ENCODE peak calls at places on chromosomes 7 and 10, in nine cellular contexts. Z is neuronal stem cell; T is CD4-positive, CD25-positive, alpha-beta regulatory T cell; N is uterus; L is HCT116; M is heart left ventricle; V is tibial nerve; O is left ventricle myocardium inferior; A is endodermal cell. K is an unnamed sample. For H3K4me1 and H3K9me3, the result is how much of the 10 kb centered on the place peaks cover.

GRCh38 chr7:391961-392524 is 102.1 kb downstream of the FOXL3 start:
- DNase-seq in Z (no peak), T (no peak), N (no peak), L (no peak), M (no peak), V (no peak), O (peak), A (peak), K (no peak)

GRCh38 chr7:36969376-36969775 is 245.1 kb upstream of the AOAH start:
- DNase-seq in Z (no peak), T (no peak), N (no peak), L (no peak), M (no peak), V (no peak), O (no peak), A (no peak), K (no peak)

GRCh38 chr7:88455696-88456095 is 149.0 kb upstream of the STEAP4 start:
- DNase-seq in Z (no peak), T (no peak), N (no peak), L (no peak), M (no peak), V (no peak), O (no peak), A (no peak), K (no peak)

GRCh38 chr7:73969991-73970390 is 58.0 kb upstream of the ELN start:
- DNase-seq in Z (no peak), T (no peak), N (no peak), L (no peak), M (no peak), V (no peak), O (no peak), A (no peak), K (no peak)

GRCh38 chr10:114022751-114023150 is 20.9 kb upstream of the ADRB1 start:
- DNase-seq in Z (no peak), T (no peak), N (no peak), L (no peak), M (no peak), V (no peak), O (no peak), A (no peak), K (no peak)

GRCh38 chr7:35718047-35718446 is 23.1 kb upstream of the HERPUD2 start:
- DNase-seq in Z (no peak), T (no peak), N (no peak), L (no peak), M (no peak), V (no peak), O (no peak), A (no peak), K (no peak)

GRCh38 chr10:116980041-116980440 is 24.9 kb downstream of the SHTN1 start:
- DNase-seq in Z (no peak), T (no peak), N (no peak), L (no peak), M (no peak), V (no peak), O (no peak), A (no peak), K (no peak)

GRCh38 chr10:75544923-75545322 is 113.5 kb downstream of the LRMDA start:
- DNase-seq in Z (no peak), T (no peak), N (no peak), L (no peak), M (no peak), V (no peak), O (no peak), A (no peak), K (no peak)

GRCh38 chr10:31322647-31323046 is 3.6 kb downstream of the ZEB1 start:
- DNase-seq in Z (no peak), T (no peak), N (no peak), L (no peak), M (no peak), V (no peak), O (no peak), A (no peak), K (peak)

GRCh38 chr7:30973292-30973691 is 9.5 kb downstream of the GHRHR start:
- DNase-seq in Z (no peak), T (no peak), N (no peak), L (no peak), M (no peak), V (no peak), O (no peak), A (no peak), K (no peak)

GRCh38 chr10:19778996-19779395 is 37.2 kb upstream of the PLXDC2 start:
- DNase-seq in Z (no peak), T (no peak), N (no peak), L (no peak), M (no peak), V (no peak), O (no peak), A (no peak), K (no peak)

GRCh38 chr7:12322903-12323300 is 80.8 kb downstream of the VWDE start:
- DNase-seq in Z (no peak), T (no peak), N (no peak), L (no peak), M (no peak), V (no peak), O (no peak), A (no peak), K (no peak)

GRCh38 chr10:239109-239508 is 103.9 kb downstream of the ZMYND11 start:
- DNase-seq in Z (no peak), T (no peak), N (no peak), L (no peak), M (no peak), V (no peak), O (no peak), A (no peak), K (no peak)

GRCh38 chr7:14855033-14855794 is 47.3 kb downstream of the DGKB start:
- DNase-seq in Z (no peak), T (no peak), N (no peak), L (no peak), M (no peak), V (no peak), O (no peak), A (no peak), K (no peak)

GRCh38 chr10:4242561-4243035 is 457.6 kb upstream of the KLF6 start:
- DNase-seq in Z (no peak), T (no peak), N (peak), L (peak), M (no peak), V (peak), O (peak), A (no peak), K (peak)
- H3K4me1 ChIP-seq in Z (under half), T (under half), N (under half), L (half or more), M (under half), V (under half), O (half or more), A (under half), K (under half)

GRCh38 chr7:158390460-158390859 is 197.2 kb downstream of the PTPRN2 start:
- DNase-seq in Z (no peak), T (no peak), N (no peak), L (no peak), M (no peak), V (no peak), O (no peak), A (no peak), K (no peak)
- H3K9me3 ChIP-seq in Z (under half), T (under half), N (under half), L (under half), M (under half), V (under half), O (under half), A (half or more), K (under half)

GRCh38 chr7:142481548-142481947 is 223.7 kb upstream of the PRSS58 start:
- DNase-seq in Z (no peak), T (no peak), N (no peak), L (no peak), M (no peak), V (no peak), O (no peak), A (peak), K (no peak)
- H3K4me1 ChIP-seq in Z (under half), T (under half), N (under half), L (under half), M (under half), V (under half), O (under half), A (under half), K (under half)

GRCh38 chr10:37860494-37861190 is 3.2 kb upstream of the ZNF248 start:
- DNase-seq in Z (no peak), T (no peak), N (peak), L (no peak), M (no peak), V (no peak), O (no peak), A (no peak), K (peak)
- H3K9me3 ChIP-seq in Z (under half), T (under half), N (under half), L (under half), M (under half), V (under half), O (under half), A (under half), K (under half)

GRCh38 chr10:79948976-79949722 is at the start of gene SFTPD:
- DNase-seq in Z (no peak), T (no peak), N (no peak), L (no peak), M (no peak), V (no peak), O (no peak), A (peak), K (peak)

GRCh38 chr10:79946270-79947082 is 2.4 kb downstream of the SFTPD start:
- DNase-seq in Z (no peak), T (no peak), N (no peak), L (no peak), M (no peak), V (no peak), O (no peak), A (peak), K (no peak)

GRCh38 chr10:79947787-79948424 is 999 bp downstream of the SFTPD start:
- DNase-seq in Z (no peak), T (no peak), N (no peak), L (no peak), M (no peak), V (no peak), O (no peak), A (peak), K (no peak)

GRCh38 chr10:79944428-79945395 is 4.2 kb downstream of the SFTPD start:
- DNase-seq in Z (no peak), T (no peak), N (no peak), L (no peak), M (no peak), V (no peak), O (no peak), A (peak), K (no peak)

GRCh38 chr10:79947083-79947415 is 1.9 kb downstream of the SFTPD start:
- DNase-seq in Z (no peak), T (no peak), N (no peak), L (no peak), M (no peak), V (no peak), O (no peak), A (peak), K (no peak)
- H3K4me1 ChIP-seq in Z (under half), T (under half), N (under half), L (under half), M (under half), V (under half), O (under half), A (under half), K (under half)

GRCh38 chr7:157687158-157687557 is 350.4 kb downstream of the DNAJB6 start:
- DNase-seq in Z (no peak), T (no peak), N (no peak), L (no peak), M (no peak), V (no peak), O (no peak), A (no peak), K (no peak)
- H3K9me3 ChIP-seq in Z (under half), T (under half), N (under half), L (under half), M (under half), V (under half), O (under half), A (under half), K (under half)

DNA sequence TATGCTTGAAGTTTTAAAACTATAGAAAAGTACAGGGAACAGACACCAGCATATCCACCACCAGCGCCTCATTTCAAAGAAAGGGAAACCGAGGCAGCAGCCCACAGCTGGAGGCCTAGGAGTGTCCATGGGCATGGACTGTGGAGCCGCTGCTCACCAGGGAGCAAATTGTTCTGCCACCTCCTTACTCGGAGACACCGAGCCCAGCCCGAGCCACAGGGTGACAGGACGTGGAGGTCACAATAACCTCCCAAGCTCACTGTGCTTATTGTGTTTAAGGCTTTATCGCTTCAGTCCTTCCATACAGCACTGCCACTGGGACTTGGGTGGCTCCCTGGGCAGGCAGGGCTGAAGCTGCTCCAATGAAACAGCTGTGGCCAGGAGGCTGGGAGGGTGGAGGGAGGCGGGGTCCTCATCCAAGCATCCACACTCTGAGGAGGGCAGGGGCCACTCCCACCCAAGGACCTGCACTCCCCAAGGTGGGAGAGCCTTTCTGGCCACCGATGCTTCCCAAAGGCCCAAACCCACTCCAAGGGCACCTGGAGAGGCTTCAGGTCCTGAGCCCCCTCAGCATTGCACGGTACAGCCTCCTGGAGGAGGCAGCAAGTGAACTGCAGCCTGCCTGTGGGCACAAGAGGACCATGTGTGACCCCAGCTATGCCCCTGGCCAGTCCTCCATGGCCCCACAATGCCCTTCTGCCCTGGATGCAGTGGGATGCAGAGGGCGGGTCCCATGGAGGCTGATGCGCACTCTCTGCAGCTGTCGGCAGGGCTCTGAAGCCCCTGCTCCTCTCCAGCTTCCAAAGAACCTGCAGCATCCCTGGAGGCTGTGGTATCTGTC is 38.7 kb upstream of the RET start:
- DNase-seq in Z (no peak), T (no peak), N (peak), L (no peak), M (no peak), V (no peak), O (no peak), A (peak), K (no peak)
- H3K4me1 ChIP-seq in Z (under half), T (under half), N (under half), L (under half), M (under half), V (under half), O (under half), A (under half), K (under half)

GRCh38 chr7:64528770-64529169 is 34.1 kb downstream of the ZNF680 start:
- DNase-seq in Z (no peak), T (no peak), N (no peak), L (no peak), M (no peak), V (no peak), O (no peak), A (no peak), K (no peak)

DNA sequence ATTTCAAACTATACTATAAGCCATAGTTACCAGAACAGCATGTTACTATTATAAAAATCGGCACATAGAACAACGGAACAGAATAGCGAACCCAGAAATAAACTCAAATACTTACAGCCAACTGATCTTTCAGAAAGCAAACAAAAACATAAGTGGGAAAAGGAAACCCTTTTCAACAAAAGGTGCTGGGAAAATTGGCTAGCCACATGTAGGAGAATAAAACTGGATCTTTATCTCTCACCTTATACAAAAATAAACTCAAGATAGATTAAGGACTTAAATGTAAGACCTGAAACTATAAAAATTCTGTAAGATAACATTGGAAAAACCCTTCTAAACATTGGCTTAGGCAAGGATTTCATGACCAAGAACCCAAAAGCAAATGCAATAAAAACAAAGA is 29.1 kb downstream of the ZNF680 start:
- DNase-seq in Z (no peak), T (no peak), N (no peak), L (no peak), M (no peak), V (no peak), O (no peak), A (no peak), K (no peak)
- H3K9me3 ChIP-seq in Z (half or more), T (half or more), N (under half), L (under half), M (under half), V (half or more), O (half or more), A (half or more), K (under half)

K was measured in cardiac muscle cell.